ENCODE peak calls at places on chromosomes 16 and 17, in ten cellular contexts. One of them, this sample, is unnamed.

GRCh38 chr17:40068584-40068916 is 5.8 kb downstream of the THRA start:
- DNase-seq in stomach: no peak
- DNase-seq in breast epithelium: no peak
- DNase-seq in endothelial cell of umbilical vein: no peak
- DNase-seq in GM12878: no peak
- DNase-seq in sigmoid colon: no peak
- DNase-seq in spleen: no peak
- DNase-seq in vagina: no peak
- DNase-seq in prostate gland: no peak
- DNase-seq in HCT116: no peak
- DNase-seq in this sample: no peak

GRCh38 chr16:73354426-73354825 is 306.5 kb upstream of the ZFHX3 start:
- DNase-seq in sigmoid colon: no peak
- DNase-seq in stomach: no peak
- DNase-seq in spleen: no peak
- DNase-seq in endothelial cell of umbilical vein: no peak
- DNase-seq in HCT116: no peak
- DNase-seq in prostate gland: no peak
- DNase-seq in breast epithelium: no peak
- DNase-seq in GM12878: no peak
- DNase-seq in vagina: no peak
- DNase-seq in this sample: no peak

GRCh38 chr16:87266846-87267245 is 50.3 kb downstream of the C16orf95 start:
- DNase-seq in breast epithelium: no peak
- DNase-seq in GM12878: no peak
- DNase-seq in prostate gland: no peak
- DNase-seq in vagina: no peak
- DNase-seq in sigmoid colon: no peak
- DNase-seq in endothelial cell of umbilical vein: no peak
- DNase-seq in HCT116: no peak
- DNase-seq in spleen: no peak
- DNase-seq in stomach: no peak
- DNase-seq in this sample: no peak

GRCh38 chr17:38871247-38871991 is 1.6 kb downstream of the LASP1 start:
- DNase-seq in stomach: peak
- DNase-seq in HCT116: no peak
- DNase-seq in prostate gland: peak
- DNase-seq in endothelial cell of umbilical vein: peak
- DNase-seq in breast epithelium: peak
- DNase-seq in sigmoid colon: peak
- DNase-seq in GM12878: peak
- DNase-seq in vagina: no peak
- DNase-seq in spleen: peak
- DNase-seq in this sample: no peak

GRCh38 chr17:45190503-45191282 is 29.0 kb downstream of the HEXIM2 start:
- DNase-seq in GM12878: no peak
- DNase-seq in HCT116: no peak
- DNase-seq in breast epithelium: no peak
- DNase-seq in sigmoid colon: no peak
- DNase-seq in vagina: no peak
- DNase-seq in prostate gland: no peak
- DNase-seq in spleen: no peak
- DNase-seq in endothelial cell of umbilical vein: no peak
- DNase-seq in stomach: no peak
- DNase-seq in this sample: no peak

GRCh38 chr17:72575542-72576233 is 454.9 kb downstream of the SOX9 start:
- DNase-seq in vagina: no peak
- DNase-seq in breast epithelium: no peak
- DNase-seq in prostate gland: no peak
- DNase-seq in spleen: no peak
- DNase-seq in GM12878: no peak
- DNase-seq in HCT116: no peak
- DNase-seq in stomach: no peak
- DNase-seq in endothelial cell of umbilical vein: no peak
- DNase-seq in sigmoid colon: no peak
- DNase-seq in this sample: no peak

GRCh38 chr17:48499743-48500434 is 30.9 kb downstream of the HOXB1 start:
- DNase-seq in HCT116: no peak
- DNase-seq in stomach: no peak
- DNase-seq in endothelial cell of umbilical vein: no peak
- DNase-seq in breast epithelium: no peak
- DNase-seq in sigmoid colon: no peak
- DNase-seq in prostate gland: no peak
- DNase-seq in vagina: no peak
- DNase-seq in spleen: no peak
- DNase-seq in GM12878: no peak
- DNase-seq in this sample: no peak

GRCh38 chr16:13923703-13924298 is 3.8 kb downstream of the ERCC4 start:
- DNase-seq in vagina: no peak
- DNase-seq in HCT116: peak
- DNase-seq in breast epithelium: no peak
- DNase-seq in GM12878: peak
- DNase-seq in sigmoid colon: no peak
- DNase-seq in endothelial cell of umbilical vein: peak
- DNase-seq in spleen: no peak
- DNase-seq in prostate gland: no peak
- DNase-seq in stomach: no peak
- DNase-seq in this sample: no peak

GRCh38 chr16:68798398-68798797 is 44.9 kb upstream of the TANGO6 start:
- DNase-seq in HCT116: no peak
- DNase-seq in prostate gland: peak
- DNase-seq in breast epithelium: no peak
- DNase-seq in sigmoid colon: no peak
- DNase-seq in vagina: no peak
- DNase-seq in GM12878: no peak
- DNase-seq in stomach: no peak
- DNase-seq in spleen: no peak
- DNase-seq in endothelial cell of umbilical vein: no peak
- DNase-seq in this sample: no peak

GRCh38 chr16:68382296-68382718 is 66.0 kb downstream of the SMPD3 start:
- DNase-seq in spleen: no peak
- DNase-seq in sigmoid colon: no peak
- DNase-seq in stomach: peak
- DNase-seq in HCT116: no peak
- DNase-seq in prostate gland: no peak
- DNase-seq in endothelial cell of umbilical vein: no peak
- DNase-seq in vagina: no peak
- DNase-seq in GM12878: no peak
- DNase-seq in breast epithelium: no peak
- DNase-seq in this sample: peak

GRCh38 chr17:78081551-78081950 is 47.0 kb downstream of the TMC6 start:
- DNase-seq in HCT116: no peak
- DNase-seq in GM12878: no peak
- DNase-seq in breast epithelium: no peak
- DNase-seq in sigmoid colon: no peak
- DNase-seq in spleen: no peak
- DNase-seq in stomach: no peak
- DNase-seq in prostate gland: no peak
- DNase-seq in endothelial cell of umbilical vein: no peak
- DNase-seq in vagina: no peak
- DNase-seq in this sample: no peak

GRCh38 chr16:9763505-9763904 is 418.7 kb downstream of the GRIN2A start:
- DNase-seq in spleen: no peak
- DNase-seq in stomach: no peak
- DNase-seq in sigmoid colon: no peak
- DNase-seq in GM12878: no peak
- DNase-seq in prostate gland: no peak
- DNase-seq in breast epithelium: no peak
- DNase-seq in HCT116: no peak
- DNase-seq in endothelial cell of umbilical vein: no peak
- DNase-seq in vagina: no peak
- DNase-seq in this sample: no peak

GRCh38 chr17:32298721-32299578 is 33.3 kb downstream of the RHBDL3 start:
- DNase-seq in GM12878: no peak
- DNase-seq in spleen: no peak
- DNase-seq in vagina: no peak
- DNase-seq in sigmoid colon: no peak
- DNase-seq in breast epithelium: peak
- DNase-seq in stomach: no peak
- DNase-seq in prostate gland: peak
- DNase-seq in endothelial cell of umbilical vein: no peak
- DNase-seq in HCT116: no peak
- DNase-seq in this sample: no peak

GRCh38 chr16:12141073-12141472 is 164.5 kb downstream of the SNX29 start:
- DNase-seq in HCT116: no peak
- DNase-seq in spleen: no peak
- DNase-seq in breast epithelium: no peak
- DNase-seq in vagina: no peak
- DNase-seq in GM12878: no peak
- DNase-seq in prostate gland: no peak
- DNase-seq in endothelial cell of umbilical vein: no peak
- DNase-seq in sigmoid colon: no peak
- DNase-seq in stomach: no peak
- DNase-seq in this sample: no peak

GRCh38 chr16:30876867-30877266 is 17.0 kb downstream of the BCL7C start:
- DNase-seq in endothelial cell of umbilical vein: no peak
- DNase-seq in stomach: no peak
- DNase-seq in spleen: no peak
- DNase-seq in sigmoid colon: peak
- DNase-seq in vagina: no peak
- DNase-seq in breast epithelium: no peak
- DNase-seq in HCT116: no peak
- DNase-seq in GM12878: no peak
- DNase-seq in prostate gland: no peak
- DNase-seq in this sample: no peak
- TF ChIP-seq POLR2A in endothelial cell of umbilical vein: no peak
- TF ChIP-seq POLR2A in stomach: no peak
- TF ChIP-seq POLR2A in spleen: no peak
- TF ChIP-seq POLR2A in sigmoid colon: no peak
- TF ChIP-seq POLR2A in vagina: no peak
- TF ChIP-seq POLR2A in breast epithelium: no peak
- TF ChIP-seq POLR2A in HCT116: no peak
- TF ChIP-seq POLR2A in GM12878: no peak
- TF ChIP-seq POLR2A in prostate gland: no peak
- TF ChIP-seq POLR2A in this sample: no peak

GRCh38 chr17:58822148-58823050 is 66.7 kb downstream of the PPM1E start:
- DNase-seq in breast epithelium: no peak
- DNase-seq in spleen: no peak
- DNase-seq in stomach: no peak
- DNase-seq in endothelial cell of umbilical vein: no peak
- DNase-seq in vagina: no peak
- DNase-seq in HCT116: no peak
- DNase-seq in prostate gland: no peak
- DNase-seq in GM12878: no peak
- DNase-seq in sigmoid colon: no peak
- DNase-seq in this sample: no peak
- TF ChIP-seq POLR2AphosphoS5 in breast epithelium: no peak
- TF ChIP-seq POLR2AphosphoS5 in spleen: no peak
- TF ChIP-seq POLR2AphosphoS5 in stomach: no peak
- TF ChIP-seq POLR2AphosphoS5 in endothelial cell of umbilical vein: no peak
- TF ChIP-seq POLR2AphosphoS5 in vagina: no peak
- TF ChIP-seq POLR2AphosphoS5 in HCT116: no peak
- TF ChIP-seq POLR2AphosphoS5 in prostate gland: no peak
- TF ChIP-seq POLR2AphosphoS5 in GM12878: no peak
- TF ChIP-seq POLR2AphosphoS5 in sigmoid colon: no peak
- TF ChIP-seq POLR2AphosphoS5 in this sample: no peak

GRCh38 chr17:82203920-82204319 is 8.7 kb downstream of the CCDC57 start:
- DNase-seq in GM12878: no peak
- DNase-seq in prostate gland: no peak
- DNase-seq in HCT116: no peak
- DNase-seq in sigmoid colon: no peak
- DNase-seq in stomach: no peak
- DNase-seq in endothelial cell of umbilical vein: no peak
- DNase-seq in breast epithelium: no peak
- DNase-seq in spleen: no peak
- DNase-seq in vagina: no peak
- DNase-seq in this sample: no peak

GRCh38 chr17:82204831-82205719 is 7.6 kb downstream of the CCDC57 start:
- DNase-seq in HCT116: no peak
- DNase-seq in sigmoid colon: no peak
- DNase-seq in prostate gland: no peak
- DNase-seq in breast epithelium: no peak
- DNase-seq in endothelial cell of umbilical vein: peak
- DNase-seq in GM12878: no peak
- DNase-seq in stomach: no peak
- DNase-seq in spleen: peak
- DNase-seq in vagina: no peak
- DNase-seq in this sample: no peak

GRCh38 chr17:82201498-82201910 is 11.1 kb downstream of the CCDC57 start:
- DNase-seq in stomach: peak
- DNase-seq in sigmoid colon: no peak
- DNase-seq in GM12878: no peak
- DNase-seq in spleen: no peak
- DNase-seq in vagina: no peak
- DNase-seq in prostate gland: no peak
- DNase-seq in breast epithelium: no peak
- DNase-seq in HCT116: no peak
- DNase-seq in endothelial cell of umbilical vein: no peak
- DNase-seq in this sample: no peak

GRCh38 chr17:82202981-82203380 is 9.7 kb downstream of the CCDC57 start:
- DNase-seq in GM12878: no peak
- DNase-seq in spleen: no peak
- DNase-seq in endothelial cell of umbilical vein: no peak
- DNase-seq in HCT116: no peak
- DNase-seq in prostate gland: no peak
- DNase-seq in breast epithelium: no peak
- DNase-seq in sigmoid colon: no peak
- DNase-seq in stomach: no peak
- DNase-seq in vagina: no peak
- DNase-seq in this sample: no peak

DNA sequence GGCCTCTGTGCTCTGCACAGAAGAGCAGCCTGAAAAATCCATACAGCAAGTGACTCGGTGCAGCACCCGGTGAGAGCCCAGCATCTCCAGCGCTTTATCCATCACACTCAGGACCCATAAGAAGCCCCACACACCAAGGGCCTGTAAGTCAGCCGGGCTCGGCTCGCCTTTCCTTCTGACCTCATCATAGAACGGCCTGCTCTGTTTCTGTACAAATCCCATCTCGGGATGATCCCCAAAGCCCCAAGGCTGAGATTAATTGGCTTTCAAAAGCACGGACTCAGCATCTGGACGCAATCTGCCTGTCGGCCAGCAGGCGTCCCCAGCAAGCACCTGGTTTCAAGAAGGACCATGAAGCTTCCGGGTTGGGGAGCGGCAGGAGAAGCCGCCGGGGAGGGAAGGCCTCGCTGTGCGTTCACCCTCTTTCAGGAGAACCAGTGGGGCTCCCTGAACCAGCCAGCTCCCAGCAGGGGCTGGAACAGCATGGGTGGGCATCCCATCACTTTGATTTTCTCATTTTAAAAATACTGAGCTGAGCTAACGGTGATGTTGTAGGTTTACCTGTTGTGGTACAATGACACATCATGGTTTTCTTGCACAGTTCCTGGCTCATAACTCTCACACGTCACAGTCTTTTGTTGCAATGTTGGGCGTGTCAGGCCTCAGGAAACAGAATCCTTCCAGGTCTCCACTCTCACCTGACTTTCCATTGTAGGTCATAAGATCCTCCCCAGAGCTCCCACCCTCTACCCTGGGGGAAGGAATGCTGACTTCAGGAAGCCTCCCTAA is 6.7 kb downstream of the CCDC57 start:
- DNase-seq in GM12878: no peak
- DNase-seq in sigmoid colon: peak
- DNase-seq in endothelial cell of umbilical vein: peak
- DNase-seq in stomach: peak
- DNase-seq in vagina: no peak
- DNase-seq in HCT116: peak
- DNase-seq in prostate gland: peak
- DNase-seq in breast epithelium: peak
- DNase-seq in spleen: peak
- DNase-seq in this sample: peak
- TF ChIP-seq POLR2A in GM12878: peak
- TF ChIP-seq POLR2A in sigmoid colon: peak
- TF ChIP-seq POLR2A in endothelial cell of umbilical vein: peak
- TF ChIP-seq POLR2A in stomach: peak
- TF ChIP-seq POLR2A in vagina: no peak
- TF ChIP-seq POLR2A in HCT116: peak
- TF ChIP-seq POLR2A in prostate gland: no peak
- TF ChIP-seq POLR2A in breast epithelium: no peak
- TF ChIP-seq POLR2A in spleen: peak
- TF ChIP-seq POLR2A in this sample: peak

GRCh38 chr16:381788-382717 is at the start of gene PGAP6:
- DNase-seq in GM12878: no peak
- DNase-seq in breast epithelium: no peak
- DNase-seq in stomach: peak
- DNase-seq in vagina: no peak
- DNase-seq in endothelial cell of umbilical vein: peak
- DNase-seq in spleen: peak
- DNase-seq in HCT116: no peak
- DNase-seq in prostate gland: peak
- DNase-seq in sigmoid colon: peak
- DNase-seq in this sample: peak
- TF ChIP-seq POLR2AphosphoS5 in GM12878: no peak
- TF ChIP-seq POLR2AphosphoS5 in breast epithelium: peak
- TF ChIP-seq POLR2AphosphoS5 in stomach: peak
- TF ChIP-seq POLR2AphosphoS5 in vagina: no peak
- TF ChIP-seq POLR2AphosphoS5 in endothelial cell of umbilical vein: no peak
- TF ChIP-seq POLR2AphosphoS5 in spleen: peak
- TF ChIP-seq POLR2AphosphoS5 in HCT116: no peak
- TF ChIP-seq POLR2AphosphoS5 in prostate gland: no peak
- TF ChIP-seq POLR2AphosphoS5 in sigmoid colon: peak
- TF ChIP-seq POLR2AphosphoS5 in this sample: no peak